ENCODE peak calls at places on chromosome 22, in four cellular contexts. G is adrenal gland, V is lower lobe of right lung, R is cardiac fibroblast. E is an unnamed sample.

GRCh38 chr22:48106715-48107259 is 1344.3 kb downstream of the TBC1D22A start:
- DNase-seq in G (no peak), V (no peak), R (no peak), E (no peak)

GRCh38 chr22:49543876-49544275 is 283.8 kb downstream of the BRD1 start:
- DNase-seq in G (no peak), V (peak), R (no peak), E (no peak)

GRCh38 chr22:26464312-26464711 is 19.3 kb downstream of the HPS4 start:
- DNase-seq in G (peak), V (no peak), R (no peak), E (no peak)

GRCh38 chr22:37213218-37213855 is 1.1 kb upstream of the SSTR3 start:
- DNase-seq in G (peak), V (peak), R (no peak), E (no peak)

GRCh38 chr22:40477683-40478348 is 107.4 kb downstream of the SGSM3 start:
- DNase-seq in G (no peak), V (no peak), R (no peak), E (no peak)

GRCh38 chr22:49324527-49325491 is 502.9 kb downstream of the BRD1 start:
- DNase-seq in G (no peak), V (peak), R (no peak), E (peak)

GRCh38 chr22:49954991-49955580 is 5.5 kb upstream of the PIM3 start:
- DNase-seq in G (no peak), V (peak), R (no peak), E (no peak)

GRCh38 chr22:42270512-42271190 is at the start of gene TCF20:
- DNase-seq in G (peak), V (peak), R (peak), E (peak)

GRCh38 chr22:41911292-41911611 is 3.6 kb downstream of the SHISA8 start:
- DNase-seq in G (no peak), V (no peak), R (no peak), E (no peak)

GRCh38 chr22:45684752-45685359 is 13.2 kb downstream of the ATXN10 start:
- DNase-seq in G (no peak), V (no peak), R (no peak), E (no peak)

DNA sequence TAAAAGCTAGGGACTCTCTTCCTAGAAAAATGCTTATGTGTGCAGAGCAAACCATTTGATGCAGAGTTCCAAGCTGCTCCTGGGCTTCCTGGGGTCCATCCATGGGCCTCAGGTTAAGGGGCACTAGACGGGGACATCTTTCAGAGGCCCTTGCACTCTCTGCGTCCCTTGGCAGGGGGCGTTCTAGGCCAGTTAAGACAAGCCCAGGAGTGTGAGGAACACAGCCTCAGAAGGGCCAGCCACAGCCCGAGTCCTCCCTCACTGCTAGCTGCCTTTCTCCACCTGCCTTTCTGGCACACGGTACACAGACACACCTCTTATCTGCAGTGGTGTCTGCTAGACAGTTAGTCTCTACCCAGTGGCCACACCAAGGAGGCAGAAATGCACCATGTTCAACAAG is 18.0 kb upstream of the BID start:
- DNase-seq in G (no peak), V (no peak), R (no peak), E (no peak)
- TF ChIP-seq CTCF in G (no peak), V (no peak), R (no peak), E (peak)

GRCh38 chr22:23815781-23816551 is 22.8 kb downstream of the DERL3 start:
- DNase-seq in G (no peak), V (peak), R (no peak), E (no peak)

GRCh38 chr22:23818541-23818940 is 20.3 kb downstream of the DERL3 start:
- DNase-seq in G (no peak), V (no peak), R (no peak), E (no peak)

GRCh38 chr22:23812378-23812777 is 25.6 kb downstream of the SMARCB1 start:
- DNase-seq in G (no peak), V (no peak), R (no peak), E (no peak)

GRCh38 chr22:23817146-23817545 is 21.7 kb downstream of the DERL3 start:
- DNase-seq in G (no peak), V (peak), R (no peak), E (no peak)

DNA sequence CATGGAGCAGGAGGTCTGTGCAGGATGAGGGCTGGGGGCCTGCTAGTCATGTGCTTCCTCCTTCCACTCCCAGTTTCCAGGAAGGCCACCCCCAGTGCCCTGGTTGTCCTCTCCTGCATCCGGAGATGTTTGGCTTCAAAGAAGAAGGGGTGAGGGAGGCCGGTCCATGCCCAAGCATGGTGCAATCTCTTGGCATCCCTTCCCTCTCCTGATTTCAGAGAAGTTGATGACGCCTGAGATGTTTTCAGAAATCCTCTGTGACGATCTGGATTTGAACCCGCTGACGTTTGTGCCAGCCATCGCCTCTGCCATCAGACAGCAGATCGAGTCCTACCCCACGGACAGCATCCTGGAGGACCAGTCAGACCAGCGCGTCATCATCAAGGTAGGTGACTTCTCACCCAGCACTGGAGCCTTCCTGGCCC is 22.2 kb downstream of the DERL3 start:
- DNase-seq in G (no peak), V (peak), R (no peak), E (no peak)
- TF ChIP-seq CTCF in G (no peak), V (no peak), R (no peak), E (no peak)

DNA sequence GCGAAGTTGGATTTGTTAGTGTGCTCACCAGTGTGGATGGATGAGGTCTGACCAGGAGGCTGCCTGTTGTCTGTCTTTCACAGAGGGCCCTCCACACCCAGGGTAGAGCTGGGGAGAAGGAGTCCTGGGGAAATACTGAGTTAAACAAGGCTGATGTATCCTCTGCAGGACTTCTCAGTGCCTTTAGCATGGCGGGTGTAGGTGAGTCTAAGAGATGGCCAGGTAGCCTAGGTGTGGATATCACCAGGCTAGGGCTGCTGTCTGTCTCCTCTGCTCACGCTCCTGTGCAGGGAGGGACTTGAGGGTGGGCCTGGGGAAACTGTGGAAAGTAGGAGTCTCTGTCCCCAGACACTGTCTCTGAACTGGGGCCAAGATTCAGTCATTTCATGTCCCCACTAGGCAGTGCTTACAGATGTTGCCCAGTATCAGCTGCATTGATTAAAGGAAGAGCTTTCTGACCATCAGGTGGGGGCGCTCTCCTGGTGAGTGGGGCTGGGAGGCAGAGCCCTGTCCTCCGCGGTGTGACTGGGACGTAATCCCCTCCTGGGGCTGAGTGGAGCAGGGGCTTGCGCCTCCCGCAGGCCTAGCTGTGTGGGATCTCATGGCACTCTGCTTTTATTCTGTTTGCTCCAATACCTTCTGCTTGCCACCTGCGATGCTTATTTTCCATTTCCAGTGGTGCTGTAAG is 35.5 kb upstream of the CCDC188 start:
- DNase-seq in G (no peak), V (no peak), R (peak), E (no peak)
- TF ChIP-seq CTCF in G (no peak), V (no peak), R (no peak), E (no peak)

DNA sequence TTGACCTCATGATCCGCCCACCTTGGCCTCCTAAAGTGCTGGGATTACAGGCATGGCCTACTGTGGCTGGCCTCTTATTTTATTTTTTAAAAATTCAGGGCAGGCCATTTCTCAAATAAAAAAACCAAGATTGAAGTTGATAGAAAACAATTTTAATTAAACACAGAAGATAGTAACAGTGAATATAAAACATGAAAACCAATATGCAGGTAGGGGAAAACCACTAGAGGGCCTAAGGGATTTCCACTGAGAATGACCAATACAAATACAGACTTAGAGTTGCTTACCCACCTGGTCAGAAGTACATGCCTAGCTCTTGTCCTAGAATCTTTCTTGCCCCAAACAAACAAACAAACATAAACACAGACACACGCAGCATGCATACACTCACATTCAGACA is 1.7 kb upstream of the RTCB start:
- DNase-seq in G (no peak), V (no peak), R (peak), E (peak)
- TF ChIP-seq CTCF in G (peak), V (peak), R (peak), E (peak)

GRCh38 chr22:39306456-39307361 is 12.7 kb downstream of the RPL3 start:
- DNase-seq in G (peak), V (peak), R (peak), E (no peak)
- TF ChIP-seq CTCF in G (no peak), V (peak), R (peak), E (peak)

DNA sequence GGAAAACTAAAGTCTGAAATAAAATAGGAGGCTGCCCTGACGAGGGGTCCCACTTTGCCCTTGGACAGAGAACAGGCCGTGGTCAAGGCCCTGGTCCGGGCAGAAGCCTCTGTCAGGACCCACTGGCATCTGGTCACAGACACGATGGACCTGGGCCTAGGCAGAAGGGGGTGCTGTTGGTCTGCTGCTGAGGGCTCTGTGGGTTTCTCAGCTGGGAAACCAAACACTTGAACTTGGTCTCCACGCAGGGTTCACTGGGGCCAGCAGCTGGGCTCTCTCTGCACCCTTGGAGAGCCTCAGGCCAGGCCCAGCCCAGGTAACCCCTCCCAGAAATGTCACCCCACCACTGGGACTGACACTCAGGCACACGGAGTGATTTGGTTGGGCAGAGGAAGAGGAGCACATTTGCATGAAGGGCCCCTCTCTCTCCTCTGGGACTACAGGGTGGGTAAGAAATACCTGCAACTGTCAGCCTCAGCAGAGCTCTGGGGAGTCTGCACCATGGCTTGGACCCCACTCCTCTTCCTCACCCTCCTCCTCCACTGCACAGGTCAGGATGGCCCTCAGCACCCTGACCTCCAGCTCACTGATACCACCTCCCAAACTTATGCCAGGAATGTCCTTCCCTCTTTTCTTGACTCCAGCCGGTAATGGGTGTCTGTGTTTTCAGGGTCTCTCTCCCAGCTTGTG is 48.1 kb upstream of the TOP3B start:
- DNase-seq in G (no peak), V (no peak), R (peak), E (peak)
- TF ChIP-seq CTCF in G (no peak), V (no peak), R (peak), E (peak)

GRCh38 chr22:43919106-43919965 is 4.3 kb upstream of the PNPLA3 start:
- DNase-seq in G (no peak), V (no peak), R (peak), E (no peak)
- TF ChIP-seq CTCF in G (no peak), V (no peak), R (no peak), E (no peak)

GRCh38 chr22:29314074-29314473 is 1.4 kb downstream of the RASL10A start:
- DNase-seq in G (no peak), V (peak), R (no peak), E (no peak)

GRCh38 chr22:29312218-29313125 is 3.0 kb downstream of the RASL10A start:
- DNase-seq in G (peak), V (peak), R (no peak), E (no peak)

GRCh38 chr22:29314537-29315285 is 786 bp downstream of the RASL10A start:
- DNase-seq in G (no peak), V (peak), R (no peak), E (no peak)

GRCh38 chr22:29311468-29312217 is 3.9 kb downstream of the RASL10A start:
- DNase-seq in G (peak), V (peak), R (no peak), E (peak)

DNA sequence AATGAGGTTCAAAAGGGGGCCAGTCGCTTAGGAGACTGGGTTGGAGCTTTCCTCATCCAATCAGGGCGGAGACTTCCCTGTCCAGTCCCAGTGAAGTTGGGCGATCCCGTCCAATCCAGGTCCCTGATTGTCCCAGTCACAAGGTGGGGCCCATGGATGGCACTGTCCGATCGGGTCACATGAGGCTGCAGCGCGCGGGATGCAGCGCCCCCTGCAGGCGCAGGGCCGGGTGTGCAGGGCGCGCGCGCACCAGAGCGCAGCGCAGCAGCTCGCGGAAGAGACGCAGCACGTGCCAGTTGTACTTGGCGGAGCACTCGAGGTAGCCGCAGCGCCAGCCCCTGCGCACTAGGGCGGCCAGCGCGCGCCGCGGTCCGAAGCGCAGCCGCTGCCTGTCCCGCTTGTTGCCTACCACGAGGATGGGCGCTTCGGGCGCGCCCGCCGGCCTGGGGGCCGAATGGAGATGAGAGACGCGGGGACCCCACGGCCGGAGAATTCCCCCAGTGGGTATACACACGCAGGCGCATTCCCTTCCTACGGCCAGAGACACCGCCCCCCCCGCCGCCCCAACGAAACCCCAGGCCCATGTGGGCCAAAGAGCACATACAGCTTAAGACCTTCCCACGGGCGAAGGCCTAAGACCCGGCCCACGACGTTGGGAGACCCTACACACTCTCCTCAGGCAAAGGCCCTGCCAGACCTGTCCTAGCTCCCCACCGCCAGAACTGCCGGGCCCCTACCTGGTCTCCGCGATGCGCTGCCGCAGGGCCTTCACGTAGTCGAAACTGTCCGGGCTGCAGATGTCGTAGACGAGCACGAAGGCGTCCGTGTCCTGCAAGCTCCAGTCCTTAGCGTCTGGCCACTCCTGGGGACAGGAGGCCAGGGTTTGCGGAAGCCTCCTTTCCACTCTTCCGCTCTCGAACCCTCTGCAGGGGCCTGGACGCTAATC is 2.1 kb downstream of the RASL10A start:
- DNase-seq in G (peak), V (peak), R (peak), E (no peak)
- TF ChIP-seq CTCF in G (peak), V (peak), R (peak), E (peak)